ENCODE peak calls at places on chromosomes 4 and X, in four cellular contexts. H, R, A and M are unnamed samples.

GRCh38 chr4:5256416-5256815 is 205.1 kb downstream of the STK32B start:
- DNase-seq in H (no peak), R (no peak), A (no peak), M (no peak)

GRCh38 chrX:49727847-49728246 is 32.1 kb upstream of the PAGE1 start:
- DNase-seq in H (no peak), R (no peak), A (no peak), M (no peak)

GRCh38 chr4:143241892-143242291 is 57.2 kb downstream of the USP38 start:
- DNase-seq in H (no peak), R (no peak), A (no peak), M (no peak)

GRCh38 chr4:152454398-152455011 is 81.4 kb downstream of the FBXW7 start:
- DNase-seq in H (no peak), R (no peak), A (no peak), M (no peak)

GRCh38 chr4:167233523-167234387 is 539 bp downstream of the SPOCK3 start:
- DNase-seq in H (no peak), R (no peak), A (no peak), M (no peak)

GRCh38 chr4:10496200-10496599 is 39.0 kb upstream of the ZNF518B start:
- DNase-seq in H (no peak), R (no peak), A (no peak), M (no peak)

GRCh38 chrX:3582421-3582820 is 131.0 kb downstream of the PRKX start:
- DNase-seq in H (no peak), R (no peak), A (no peak), M (no peak)

GRCh38 chr4:24770111-24770584 is 25.2 kb upstream of the SOD3 start:
- DNase-seq in H (peak), R (no peak), A (no peak), M (no peak)

GRCh38 chr4:145736241-145736831 is 56.4 kb downstream of the C4orf51 start:
- DNase-seq in H (no peak), R (no peak), A (peak), M (peak)

GRCh38 chr4:148868207-148868606 is 426.0 kb upstream of the NR3C2 start:
- DNase-seq in H (no peak), R (no peak), A (no peak), M (no peak)

GRCh38 chrX:31036895-31037294 is 34.9 kb downstream of the FTHL17 start:
- DNase-seq in H (no peak), R (peak), A (peak), M (no peak)

DNA sequence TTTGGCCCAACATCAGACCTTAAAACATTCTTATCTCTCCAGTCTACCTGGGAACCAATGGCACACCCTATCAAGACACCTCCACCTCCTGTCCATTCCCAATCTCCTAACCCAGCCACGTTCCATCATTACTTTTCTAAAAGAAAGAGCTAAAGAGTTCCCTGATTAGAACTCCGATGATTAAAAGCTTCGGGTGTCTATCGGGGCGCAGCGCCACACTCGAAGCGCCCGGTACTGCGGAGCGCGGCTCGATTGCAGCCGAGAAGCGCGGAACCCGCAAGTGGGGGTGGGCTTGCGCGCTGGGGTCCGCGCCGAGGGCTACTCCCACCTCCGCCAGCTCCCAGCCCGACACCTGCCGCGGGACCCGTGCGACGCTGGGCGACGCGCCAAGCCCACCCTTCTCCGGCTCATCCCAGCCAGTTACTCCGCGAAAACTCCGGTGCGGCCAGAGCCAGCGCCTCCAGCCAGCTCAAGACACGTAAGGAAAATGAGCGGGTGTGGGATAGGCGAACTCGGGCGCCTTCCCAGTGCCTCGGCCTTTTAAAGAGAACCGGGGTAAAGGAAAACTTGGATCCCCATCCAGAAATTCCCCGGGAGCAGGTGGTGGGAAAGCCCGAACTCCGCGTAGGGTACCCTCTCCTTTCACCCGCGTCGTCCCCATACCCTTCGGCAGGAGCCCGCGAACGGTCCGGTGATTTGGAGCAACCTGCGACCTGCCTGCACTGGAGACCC is 601 bp downstream of the NPY1R start:
- DNase-seq in H (no peak), R (no peak), A (peak), M (no peak)
- H3K4me3 ChIP-seq in H (peak), R (peak), A (peak), M (peak)

DNA sequence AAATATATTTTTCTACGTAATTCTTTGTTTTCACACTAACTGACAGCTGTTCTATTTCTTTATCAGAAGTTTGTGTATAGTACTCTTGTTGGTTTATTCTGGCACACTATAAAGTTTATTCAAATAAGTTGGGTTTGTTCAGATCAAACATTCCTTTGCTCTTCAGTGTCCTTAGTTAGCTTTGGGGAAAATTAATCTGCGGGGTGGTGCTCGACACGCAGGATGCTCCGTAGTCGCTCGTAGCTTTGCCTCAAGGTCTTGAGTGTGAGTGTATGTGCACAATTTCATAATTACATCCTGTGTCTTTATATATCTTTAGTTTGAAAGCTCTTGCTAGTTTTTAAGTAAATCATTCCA is 145.6 kb downstream of the STIM2 start:
- DNase-seq in H (no peak), R (no peak), A (no peak), M (no peak)
- H3K4me3 ChIP-seq in H (no peak), R (no peak), A (no peak), M (no peak)

GRCh38 chr4:173448103-173448502 is 49.2 kb upstream of the SCRG1 start:
- DNase-seq in H (peak), R (no peak), A (no peak), M (no peak)

GRCh38 chr4:173448557-173448918 is 49.6 kb upstream of the SCRG1 start:
- DNase-seq in H (peak), R (no peak), A (no peak), M (no peak)

GRCh38 chr4:173446416-173446815 is 47.5 kb upstream of the SCRG1 start:
- DNase-seq in H (no peak), R (no peak), A (no peak), M (no peak)

GRCh38 chr4:173450281-173450680 is 51.4 kb upstream of the SCRG1 start:
- DNase-seq in H (no peak), R (no peak), A (no peak), M (no peak)

DNA sequence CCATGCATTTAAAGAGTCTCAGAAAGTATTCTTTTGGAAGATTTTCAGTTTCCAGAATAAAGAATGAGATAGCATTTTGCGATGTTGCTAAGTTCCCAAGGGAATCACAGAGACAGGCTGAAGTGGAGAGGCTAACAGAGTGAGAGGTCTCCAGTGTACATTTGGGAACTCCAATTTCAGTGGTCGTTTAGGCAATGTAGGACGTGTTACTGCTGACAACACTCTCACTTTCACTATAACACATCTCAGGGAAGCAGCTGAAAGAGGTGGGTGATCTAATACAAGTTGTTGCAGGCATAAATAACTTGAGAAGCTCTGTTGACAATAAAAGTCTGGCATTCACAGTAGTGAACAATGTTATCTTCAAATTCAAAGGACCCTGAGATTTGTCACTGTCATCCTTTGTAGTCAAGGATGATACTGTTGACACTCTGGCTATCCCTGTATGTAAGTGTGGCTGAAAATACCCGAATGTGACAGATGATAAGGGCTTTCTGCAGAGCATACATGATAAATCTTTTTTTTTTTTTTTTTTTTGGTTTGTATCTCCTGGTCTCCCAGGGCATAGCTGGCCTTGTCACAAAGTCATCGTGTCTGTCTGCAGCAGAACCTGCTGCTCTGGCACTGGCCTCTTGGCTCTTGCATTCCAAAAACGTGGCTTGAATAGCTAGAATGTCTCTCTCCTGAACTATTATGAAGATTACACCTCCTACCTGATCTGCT is 50.2 kb upstream of the SCRG1 start:
- DNase-seq in H (no peak), R (no peak), A (no peak), M (no peak)
- H3K4me3 ChIP-seq in H (no peak), R (no peak), A (no peak), M (no peak)

GRCh38 chr4:54109226-54110018 is 9.5 kb downstream of the GSX2 start:
- DNase-seq in H (no peak), R (no peak), A (no peak), M (no peak)

GRCh38 chr4:54104907-54105306 is 4.9 kb downstream of the GSX2 start:
- DNase-seq in H (no peak), R (no peak), A (no peak), M (no peak)

GRCh38 chr4:54107951-54108740 is 8.2 kb downstream of the GSX2 start:
- DNase-seq in H (no peak), R (no peak), A (no peak), M (no peak)

GRCh38 chr4:54110019-54110416 is 10.1 kb downstream of the GSX2 start:
- DNase-seq in H (no peak), R (no peak), A (no peak), M (no peak)
- H3K4me3 ChIP-seq in H (no peak), R (no peak), A (peak), M (peak)

GRCh38 chr4:39521253-39521908 is 5.9 kb downstream of the UGDH start:
- DNase-seq in H (no peak), R (no peak), A (no peak), M (no peak)
- H3K4me3 ChIP-seq in H (peak), R (peak), A (no peak), M (no peak)

DNA sequence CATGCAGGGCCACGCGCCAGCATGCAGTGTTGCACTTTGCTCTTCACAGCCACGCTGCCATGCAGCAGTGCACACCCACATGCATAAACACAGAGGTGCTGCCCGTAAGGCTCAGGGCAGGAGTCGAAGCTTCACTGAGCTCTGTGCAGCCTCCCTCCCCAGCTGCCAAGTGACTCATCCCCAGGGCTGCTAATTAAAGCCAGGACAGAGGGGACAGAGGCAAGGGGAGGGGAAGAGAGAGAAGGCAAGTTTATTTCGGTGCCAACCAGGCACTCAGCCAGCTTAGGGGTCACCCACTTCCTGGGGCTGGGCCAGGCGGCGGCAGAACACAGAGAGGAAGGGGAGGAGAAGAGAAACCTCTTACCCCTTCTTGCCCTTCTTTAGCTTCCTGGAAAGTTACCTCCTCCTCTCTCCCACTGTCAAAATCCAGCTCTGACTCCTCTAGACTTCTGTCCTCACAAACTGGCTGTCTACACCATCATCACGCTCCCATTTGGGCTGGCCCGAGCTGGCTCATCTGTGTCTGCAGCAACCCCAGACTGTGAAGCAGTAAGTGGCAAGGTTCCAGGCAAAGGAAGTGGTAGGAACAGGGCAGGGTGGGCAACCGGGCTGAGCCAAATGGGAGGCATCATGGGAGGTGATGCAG is 6.2 kb upstream of the IQSEC2 start:
- DNase-seq in H (no peak), R (no peak), A (peak), M (peak)
- H3K4me3 ChIP-seq in H (no peak), R (peak), A (no peak), M (no peak)